ENCODE peak calls at places on chromosomes 13 and 19, in seven cellular contexts. E is uterus, K is endothelial cell of umbilical vein, Q is IMR-90, D is heart left ventricle, O is breast epithelium, V is transverse colon. I is an unnamed sample.
A peak's percentile ranks its signal among the peaks of the same experiment; 100 is the strongest.

GRCh38 chr19:53808710-53809125 is 15.4 kb downstream of the NLRP12 start:
- DNase-seq in V (no peak), E (no peak), D (no peak), K (peak; percentile 47), O (no peak), Q (peak; percentile 42), I (no peak)

GRCh38 chr19:2701361-2702169 is 929 bp downstream of the GNG7 start:
- DNase-seq in V (no peak), O (no peak), D (no peak), E (no peak), K (no peak), Q (no peak), I (no peak)

GRCh38 chr19:35757231-35757748 is 461 bp upstream of the HSPB6 start:
- DNase-seq in O (no peak), D (peak; percentile 92), E (peak; percentile 98), V (peak; percentile 74), K (peak; percentile 62), Q (peak; percentile 96), I (peak; percentile 95)

GRCh38 chr13:105774739-105775460 is 760.6 kb downstream of the EFNB2 start:
- DNase-seq in O (no peak), V (no peak), Q (peak; percentile 2), K (peak; percentile 3), E (no peak), D (no peak), I (no peak)

GRCh38 chr19:4737955-4738580 is 14.4 kb upstream of the DPP9 start:
- DNase-seq in K (no peak), D (no peak), V (no peak), Q (no peak), O (no peak), E (no peak), I (no peak)

GRCh38 chr19:43781630-43782310 is 997 bp upstream of the KCNN4 start:
- DNase-seq in E (no peak), Q (no peak), O (no peak), D (no peak), K (no peak), V (no peak), I (no peak)

GRCh38 chr19:46337487-46337886 is 9.4 kb upstream of the PPP5C start:
- DNase-seq in K (no peak), O (no peak), E (no peak), Q (no peak), V (no peak), D (no peak), I (no peak)

GRCh38 chr19:50357178-50358100 is 8.0 kb downstream of the NAPSA start:
- DNase-seq in V (peak; percentile 79), D (peak; percentile 74), O (peak; percentile 77), Q (peak; percentile 41), K (peak; percentile 72), E (peak; percentile 80), I (peak; percentile 96)

GRCh38 chr19:41350735-41351338 is 2.9 kb downstream of the TGFB1 start:
- DNase-seq in D (peak; percentile 35), Q (peak; percentile 21), E (no peak), V (no peak), O (no peak), K (peak; percentile 37), I (no peak)

GRCh38 chr19:11233073-11233472 is 6.3 kb upstream of the ANGPTL8 start:
- DNase-seq in D (no peak), Q (no peak), K (no peak), O (no peak), V (no peak), E (no peak), I (no peak)

GRCh38 chr19:6041991-6042421 is 64.1 kb upstream of the RANBP3 start:
- DNase-seq in O (peak; percentile 33), K (no peak), V (no peak), Q (no peak), D (no peak), E (no peak), I (peak; percentile 66)

GRCh38 chr13:99289674-99290337 is 17.4 kb downstream of the GPR183 start:
- DNase-seq in V (no peak), K (no peak), O (no peak), E (no peak), D (no peak), Q (no peak), I (no peak)

GRCh38 chr19:50519006-50519575 is 5.4 kb upstream of the ASPDH start:
- DNase-seq in Q (no peak), K (no peak), E (no peak), O (no peak), V (no peak), D (no peak), I (no peak)

GRCh38 chr19:52923782-52924593 is 760 bp upstream of the ZNF888 start:
- DNase-seq in V (peak; percentile 74), K (peak; percentile 6), Q (no peak), D (peak; percentile 69), E (peak; percentile 38), O (no peak), I (peak; percentile 88)

GRCh38 chr19:1373534-1374249 is 10.0 kb upstream of the NDUFS7 start:
- DNase-seq in Q (peak; percentile 66), V (no peak), K (no peak), D (peak; percentile 79), E (no peak), O (no peak), I (no peak)

GRCh38 chr19:3669134-3669436 is 31.2 kb downstream of the PIP5K1C start:
- DNase-seq in Q (no peak), K (no peak), V (no peak), D (no peak), E (no peak), O (no peak), I (no peak)

GRCh38 chr13:97627566-97627965 is 193.6 kb downstream of the RAP2A start:
- DNase-seq in D (peak; percentile 40), V (no peak), Q (peak; percentile 95), O (no peak), E (peak; percentile 19), K (no peak), I (no peak)

DNA sequence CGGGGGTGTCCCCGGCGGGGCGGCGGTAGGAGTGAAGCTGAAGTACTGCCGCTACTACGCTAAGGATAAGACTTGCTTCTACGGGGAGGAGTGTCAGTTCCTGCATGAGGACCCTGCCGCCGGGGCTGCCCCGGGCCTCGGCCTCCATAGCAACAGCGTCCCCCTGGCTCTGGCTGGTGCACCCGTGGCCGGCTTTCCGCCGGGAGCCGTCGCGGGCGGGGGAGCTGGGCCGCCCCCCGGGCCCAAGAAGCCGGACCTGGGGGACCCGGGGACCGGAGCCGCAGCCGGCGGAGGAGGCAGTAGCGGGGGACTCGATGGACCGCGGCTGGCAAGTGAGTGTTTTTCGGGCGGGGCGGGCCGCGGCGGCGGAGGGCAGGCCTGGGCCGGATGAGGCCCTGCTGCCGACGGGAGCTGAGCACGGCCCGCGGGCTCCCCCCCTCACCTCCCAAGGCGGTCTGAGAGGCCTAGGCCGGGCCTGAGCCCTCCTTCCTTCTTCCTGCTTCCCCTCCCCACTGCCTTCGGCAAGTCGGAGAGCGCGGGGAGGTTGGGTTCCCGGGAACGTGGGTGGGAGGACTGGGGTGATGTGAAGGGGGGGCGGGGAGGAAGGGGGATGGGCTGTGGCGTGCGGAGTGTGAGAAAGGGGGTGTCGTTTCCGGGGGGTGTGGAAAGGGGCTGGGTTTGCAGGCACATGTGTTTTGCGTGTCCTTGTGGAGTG is 568 bp downstream of the PAN3 start:
- DNase-seq in O (peak; percentile 77), D (peak; percentile 88), V (peak; percentile 87), E (peak; percentile 84), Q (peak; percentile 91), K (peak; percentile 87), I (peak; percentile 95)
- TF ChIP-seq POLR2A in O (no peak), D (no peak), V (peak; percentile 72), E (no peak), Q (peak; percentile 82), K (no peak), I (no peak)

GRCh38 chr19:58572818-58573657 is at the start of gene MZF1:
- DNase-seq in E (peak; percentile 100), Q (peak; percentile 100), O (peak; percentile 99), D (peak; percentile 100), K (peak; percentile 100), V (peak; percentile 100), I (peak; percentile 100)
- TF ChIP-seq CTCF in E (peak; percentile 11), Q (no peak), O (peak; percentile 45), D (no peak), K (peak; percentile 23), V (peak; percentile 48), I (no peak)

GRCh38 chr19:47485210-47485609 is 1.2 kb upstream of the KPTN start:
- DNase-seq in D (no peak), O (no peak), E (no peak), V (no peak), Q (no peak), K (no peak), I (no peak)
- TF ChIP-seq POLR2A in D (no peak), O (no peak), E (no peak), V (no peak), Q (no peak), K (no peak), I (no peak)

GRCh38 chr13:70339738-70340137 is 231.5 kb upstream of the KLHL1 start:
- DNase-seq in K (peak; percentile 11), E (no peak), Q (no peak), O (no peak), V (no peak), D (no peak), I (no peak)
- TF ChIP-seq CTCF in K (peak; percentile 57), E (no peak), Q (peak; percentile 15), O (no peak), V (peak; percentile 47), D (no peak), I (no peak)

DNA sequence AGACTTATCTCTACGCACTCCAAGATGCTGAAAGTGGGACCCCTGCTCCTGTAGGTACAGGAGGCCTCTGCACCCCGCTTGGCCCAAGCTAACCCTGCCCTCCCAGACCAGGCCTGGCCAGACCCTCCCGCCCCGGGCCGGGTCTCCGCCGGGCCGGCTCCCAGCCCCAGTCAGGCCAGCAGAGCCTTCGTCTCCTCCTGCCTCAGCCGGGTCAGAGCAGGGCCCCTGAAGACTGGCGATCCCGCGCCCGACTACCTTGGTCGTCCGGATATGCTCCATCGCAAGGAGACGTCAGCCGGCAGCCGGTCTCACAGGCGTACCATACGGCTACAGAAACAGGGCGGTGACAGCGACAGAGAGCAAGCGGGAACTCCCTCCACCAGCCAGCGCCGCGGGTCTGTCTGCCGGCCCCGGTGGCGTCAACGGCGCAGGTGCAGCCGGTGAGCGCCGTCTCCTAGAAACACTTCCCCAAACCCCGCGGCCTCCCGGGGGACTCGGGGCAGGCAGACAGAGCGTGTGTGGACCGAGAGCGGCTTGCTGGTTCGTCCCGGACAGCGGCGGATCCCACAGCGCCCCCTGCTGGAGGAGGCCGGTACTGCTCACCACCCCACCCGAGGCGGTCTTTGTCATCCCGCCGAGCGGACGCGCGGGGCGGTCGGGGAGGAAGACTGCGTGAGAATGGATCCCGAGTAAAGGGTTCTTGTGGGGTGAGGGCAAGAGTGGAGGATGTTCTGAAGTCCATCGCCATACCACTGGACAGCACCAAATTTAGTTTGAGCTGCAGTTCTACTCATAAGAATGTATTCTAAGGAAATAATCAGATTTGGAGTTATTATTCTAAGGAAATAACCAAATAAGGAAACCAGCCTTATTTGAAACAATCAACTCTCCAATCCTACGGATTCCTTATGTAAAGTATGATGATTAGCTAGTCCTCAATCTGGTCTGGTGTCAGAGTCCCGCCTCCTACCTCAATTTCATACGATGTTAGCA is at the start of gene MTMR6:
- DNase-seq in V (peak; percentile 94), O (peak; percentile 95), E (peak; percentile 90), Q (peak; percentile 82), K (peak; percentile 95), D (peak; percentile 93), I (peak; percentile 88)
- TF ChIP-seq POLR2A in V (peak; percentile 77), O (no peak), E (no peak), Q (peak; percentile 83), K (peak; percentile 45), D (no peak), I (no peak)

GRCh38 chr19:13872695-13873389 is 4.1 kb upstream of the NANOS3 start:
- DNase-seq in V (no peak), D (no peak), E (no peak), K (peak; percentile 39), Q (no peak), O (no peak), I (no peak)
- TF ChIP-seq CTCF in V (no peak), D (no peak), E (no peak), K (peak; percentile 38), Q (no peak), O (no peak), I (no peak)